ENCODE peak calls at places on chromosome 12, in seven cellular contexts. One of them, this sample, is unnamed. For H4K20me1 and H3K4me1, the result is how much of the 10 kb centered on the place peaks cover.

GRCh38 chr12:65881348-65881961 is 57.2 kb downstream of the HMGA2 start:
- DNase-seq in fibroblast of lung: peak
- DNase-seq in K562: no peak
- DNase-seq in hepatocyte: peak
- DNase-seq in IMR-90: peak
- DNase-seq in PC-3: no peak
- DNase-seq in GM23338: peak
- DNase-seq in this sample: no peak

GRCh38 chr12:76422878-76423438 is 74.7 kb upstream of the BBS10 start:
- DNase-seq in fibroblast of lung: peak
- DNase-seq in K562: peak
- DNase-seq in hepatocyte: peak
- DNase-seq in IMR-90: peak
- DNase-seq in PC-3: peak
- DNase-seq in GM23338: no peak
- DNase-seq in this sample: no peak

GRCh38 chr12:94041833-94042232 is 106.5 kb upstream of the PLXNC1 start:
- DNase-seq in fibroblast of lung: no peak
- DNase-seq in K562: no peak
- DNase-seq in hepatocyte: no peak
- DNase-seq in IMR-90: no peak
- DNase-seq in PC-3: no peak
- DNase-seq in GM23338: no peak
- DNase-seq in this sample: no peak

GRCh38 chr12:104870797-104871196 is 87.3 kb downstream of the SLC41A2 start:
- DNase-seq in fibroblast of lung: no peak
- DNase-seq in K562: no peak
- DNase-seq in hepatocyte: no peak
- DNase-seq in IMR-90: no peak
- DNase-seq in PC-3: no peak
- DNase-seq in GM23338: peak
- DNase-seq in this sample: no peak

GRCh38 chr12:88723219-88723618 is 142.9 kb upstream of the KITLG start:
- DNase-seq in fibroblast of lung: peak
- DNase-seq in K562: no peak
- DNase-seq in hepatocyte: no peak
- DNase-seq in IMR-90: peak
- DNase-seq in PC-3: peak
- DNase-seq in GM23338: no peak
- DNase-seq in this sample: no peak

GRCh38 chr12:80509781-80510556 is 65.9 kb downstream of the PTPRQ start:
- DNase-seq in fibroblast of lung: peak
- DNase-seq in K562: no peak
- DNase-seq in hepatocyte: peak
- DNase-seq in IMR-90: peak
- DNase-seq in PC-3: peak
- DNase-seq in GM23338: no peak
- DNase-seq in this sample: no peak

GRCh38 chr12:51240971-51241370 is 2.3 kb downstream of the DAZAP2 start:
- DNase-seq in fibroblast of lung: peak
- DNase-seq in K562: no peak
- DNase-seq in hepatocyte: no peak
- DNase-seq in IMR-90: peak
- DNase-seq in PC-3: peak
- DNase-seq in GM23338: no peak
- DNase-seq in this sample: peak

GRCh38 chr12:6091786-6092566 is 32.5 kb downstream of the VWF start:
- DNase-seq in fibroblast of lung: no peak
- DNase-seq in K562: no peak
- DNase-seq in hepatocyte: no peak
- DNase-seq in IMR-90: no peak
- DNase-seq in PC-3: no peak
- DNase-seq in GM23338: no peak
- DNase-seq in this sample: no peak

GRCh38 chr12:68175566-68176033 is 16.1 kb upstream of the IFNG start:
- DNase-seq in fibroblast of lung: no peak
- DNase-seq in K562: no peak
- DNase-seq in hepatocyte: no peak
- DNase-seq in IMR-90: no peak
- DNase-seq in PC-3: no peak
- DNase-seq in GM23338: no peak
- DNase-seq in this sample: no peak

GRCh38 chr12:108568653-108569154 is 6.3 kb downstream of the ISCU start:
- DNase-seq in fibroblast of lung: no peak
- DNase-seq in K562: no peak
- DNase-seq in hepatocyte: no peak
- DNase-seq in IMR-90: no peak
- DNase-seq in PC-3: no peak
- DNase-seq in GM23338: no peak
- DNase-seq in this sample: no peak

GRCh38 chr12:124740691-124741137 is 123.0 kb downstream of the SCARB1 start:
- DNase-seq in fibroblast of lung: no peak
- DNase-seq in K562: peak
- DNase-seq in hepatocyte: peak
- DNase-seq in IMR-90: peak
- DNase-seq in PC-3: peak
- DNase-seq in GM23338: no peak
- DNase-seq in this sample: peak

GRCh38 chr12:123655420-123655819 is 15.5 kb upstream of the TCTN2 start:
- DNase-seq in fibroblast of lung: no peak
- DNase-seq in K562: no peak
- DNase-seq in hepatocyte: no peak
- DNase-seq in IMR-90: no peak
- DNase-seq in PC-3: no peak
- DNase-seq in GM23338: no peak
- DNase-seq in this sample: no peak

GRCh38 chr12:65362231-65362630 is 83.7 kb downstream of the MSRB3 start:
- DNase-seq in fibroblast of lung: no peak
- DNase-seq in K562: no peak
- DNase-seq in hepatocyte: no peak
- DNase-seq in IMR-90: peak
- DNase-seq in PC-3: no peak
- DNase-seq in GM23338: no peak
- DNase-seq in this sample: no peak

GRCh38 chr12:56165369-56165768 is 7.2 kb downstream of the MYL6 start:
- DNase-seq in fibroblast of lung: no peak
- DNase-seq in K562: no peak
- DNase-seq in hepatocyte: no peak
- DNase-seq in IMR-90: no peak
- DNase-seq in PC-3: no peak
- DNase-seq in GM23338: no peak
- DNase-seq in this sample: no peak

GRCh38 chr12:17076335-17076734 is 470.4 kb upstream of the LMO3 start:
- DNase-seq in fibroblast of lung: no peak
- DNase-seq in K562: no peak
- DNase-seq in hepatocyte: peak
- DNase-seq in IMR-90: no peak
- DNase-seq in PC-3: peak
- DNase-seq in GM23338: peak
- DNase-seq in this sample: peak

GRCh38 chr12:93060666-93061413 is 131.7 kb upstream of the EEA1 start:
- DNase-seq in fibroblast of lung: peak
- DNase-seq in K562: peak
- DNase-seq in hepatocyte: peak
- DNase-seq in IMR-90: peak
- DNase-seq in PC-3: no peak
- DNase-seq in GM23338: peak
- DNase-seq in this sample: no peak

GRCh38 chr12:28032811-28033537 is 60.4 kb upstream of the PTHLH start:
- DNase-seq in fibroblast of lung: no peak
- DNase-seq in K562: no peak
- DNase-seq in hepatocyte: no peak
- DNase-seq in IMR-90: peak
- DNase-seq in PC-3: peak
- DNase-seq in GM23338: no peak
- DNase-seq in this sample: no peak

GRCh38 chr12:54282949-54283593 is 2.5 kb downstream of the HNRNPA1 start:
- DNase-seq in fibroblast of lung: no peak
- DNase-seq in K562: no peak
- DNase-seq in hepatocyte: no peak
- DNase-seq in IMR-90: no peak
- DNase-seq in PC-3: no peak
- DNase-seq in GM23338: no peak
- DNase-seq in this sample: no peak

GRCh38 chr12:54286042-54286931 is 5.8 kb downstream of the HNRNPA1 start:
- DNase-seq in fibroblast of lung: no peak
- DNase-seq in K562: no peak
- DNase-seq in hepatocyte: peak
- DNase-seq in IMR-90: no peak
- DNase-seq in PC-3: no peak
- DNase-seq in GM23338: peak
- DNase-seq in this sample: no peak

GRCh38 chr12:54285150-54286041 is 4.9 kb downstream of the HNRNPA1 start:
- DNase-seq in fibroblast of lung: no peak
- DNase-seq in K562: no peak
- DNase-seq in hepatocyte: no peak
- DNase-seq in IMR-90: no peak
- DNase-seq in PC-3: no peak
- DNase-seq in GM23338: no peak
- DNase-seq in this sample: no peak

GRCh38 chr12:54292083-54292930 is 8.5 kb downstream of the NFE2 start:
- DNase-seq in fibroblast of lung: no peak
- DNase-seq in K562: no peak
- DNase-seq in hepatocyte: no peak
- DNase-seq in IMR-90: no peak
- DNase-seq in PC-3: no peak
- DNase-seq in GM23338: no peak
- DNase-seq in this sample: no peak

DNA sequence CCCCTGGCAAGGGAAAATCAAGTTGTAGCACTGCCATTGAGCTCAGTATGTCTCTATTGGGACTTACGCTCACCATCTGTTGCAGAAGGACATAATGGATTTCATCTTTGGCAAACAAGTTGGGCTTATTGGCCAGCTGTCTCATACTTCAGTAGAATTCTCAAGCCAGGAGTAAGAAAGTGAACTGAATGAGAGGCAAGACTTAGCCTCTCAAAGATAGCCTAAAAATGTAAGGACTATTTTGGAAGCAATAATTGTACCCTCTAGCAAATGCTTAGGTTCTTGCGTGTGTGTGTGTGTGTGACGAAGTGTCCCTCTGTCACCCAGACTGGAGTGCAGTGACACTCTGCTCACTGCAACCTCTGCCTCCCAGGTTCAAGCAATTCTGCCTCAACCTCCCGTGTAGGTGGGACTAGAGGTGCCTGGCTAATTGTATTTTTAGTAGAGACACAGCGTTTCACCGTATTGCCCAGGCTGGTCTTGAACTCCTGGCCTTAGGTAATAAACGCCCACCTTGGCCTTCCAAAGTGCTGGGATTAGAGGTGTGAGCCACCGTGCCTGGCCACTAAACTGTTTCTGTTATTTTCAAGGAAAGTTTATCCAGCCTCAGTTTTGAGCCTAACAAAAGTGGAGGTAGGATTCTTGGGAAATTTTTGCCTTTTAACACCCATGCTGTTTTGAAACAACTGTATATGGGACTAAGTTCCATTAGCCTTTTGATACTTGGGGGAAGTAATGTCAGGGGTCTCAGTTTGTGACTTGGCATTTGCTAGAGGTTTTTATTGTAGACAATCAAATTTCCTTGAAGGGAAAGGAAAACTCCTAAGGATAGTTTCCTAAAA is 7.0 kb downstream of the HNRNPA1 start:
- DNase-seq in fibroblast of lung: no peak
- DNase-seq in K562: no peak
- DNase-seq in hepatocyte: no peak
- DNase-seq in IMR-90: no peak
- DNase-seq in PC-3: no peak
- DNase-seq in GM23338: peak
- DNase-seq in this sample: no peak
- H4K20me1 ChIP-seq in fibroblast of lung: under half
- H4K20me1 ChIP-seq in K562: half or more
- H4K20me1 ChIP-seq in hepatocyte: under half
- H4K20me1 ChIP-seq in IMR-90: half or more
- H4K20me1 ChIP-seq in PC-3: half or more
- H4K20me1 ChIP-seq in GM23338: under half
- H4K20me1 ChIP-seq in this sample: half or more

DNA sequence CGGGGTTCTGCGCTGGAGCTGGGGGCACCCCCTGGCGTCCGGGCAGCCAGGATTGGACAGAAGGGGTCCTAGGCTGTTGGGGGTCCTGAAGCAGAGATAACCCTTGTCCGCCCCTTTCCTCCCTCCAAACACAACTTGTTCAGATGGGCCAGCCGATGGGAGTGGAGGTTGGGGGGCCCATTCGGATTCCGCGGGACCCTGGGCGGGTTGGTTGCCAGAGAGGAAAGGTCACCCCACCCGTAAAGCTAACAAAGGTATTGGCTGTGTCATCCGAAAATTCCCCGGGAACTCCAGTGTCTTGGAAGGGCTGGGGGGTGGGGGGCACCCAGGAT is 1.3 kb downstream of the FAM222A start:
- DNase-seq in fibroblast of lung: no peak
- DNase-seq in K562: no peak
- DNase-seq in hepatocyte: no peak
- DNase-seq in IMR-90: no peak
- DNase-seq in PC-3: no peak
- DNase-seq in GM23338: no peak
- DNase-seq in this sample: no peak
- H3K4me1 ChIP-seq in fibroblast of lung: under half
- H3K4me1 ChIP-seq in K562: under half
- H3K4me1 ChIP-seq in hepatocyte: under half
- H3K4me1 ChIP-seq in IMR-90: under half
- H3K4me1 ChIP-seq in PC-3: under half
- H3K4me1 ChIP-seq in GM23338: under half
- H3K4me1 ChIP-seq in this sample: under half

GRCh38 chr12:132570635-132571034 is 39.7 kb downstream of the LRCOL1 start:
- DNase-seq in fibroblast of lung: no peak
- DNase-seq in K562: no peak
- DNase-seq in hepatocyte: no peak
- DNase-seq in IMR-90: no peak
- DNase-seq in PC-3: no peak
- DNase-seq in GM23338: no peak
- DNase-seq in this sample: no peak

GRCh38 chr12:132569856-132570480 is 40.4 kb downstream of the LRCOL1 start:
- DNase-seq in fibroblast of lung: no peak
- DNase-seq in K562: no peak
- DNase-seq in hepatocyte: no peak
- DNase-seq in IMR-90: no peak
- DNase-seq in PC-3: no peak
- DNase-seq in GM23338: no peak
- DNase-seq in this sample: no peak

GRCh38 chr12:132566551-132567131 is 43.7 kb downstream of the LRCOL1 start:
- DNase-seq in fibroblast of lung: no peak
- DNase-seq in K562: no peak
- DNase-seq in hepatocyte: no peak
- DNase-seq in IMR-90: no peak
- DNase-seq in PC-3: no peak
- DNase-seq in GM23338: no peak
- DNase-seq in this sample: no peak

GRCh38 chr12:132568826-132569480 is 41.4 kb downstream of the LRCOL1 start:
- DNase-seq in fibroblast of lung: no peak
- DNase-seq in K562: no peak
- DNase-seq in hepatocyte: no peak
- DNase-seq in IMR-90: no peak
- DNase-seq in PC-3: no peak
- DNase-seq in GM23338: no peak
- DNase-seq in this sample: no peak

GRCh38 chr12:132568301-132568700 is 42.1 kb downstream of the LRCOL1 start:
- DNase-seq in fibroblast of lung: no peak
- DNase-seq in K562: no peak
- DNase-seq in hepatocyte: no peak
- DNase-seq in IMR-90: no peak
- DNase-seq in PC-3: no peak
- DNase-seq in GM23338: no peak
- DNase-seq in this sample: no peak
- H4K20me1 ChIP-seq in fibroblast of lung: under half
- H4K20me1 ChIP-seq in K562: under half
- H4K20me1 ChIP-seq in hepatocyte: under half
- H4K20me1 ChIP-seq in IMR-90: under half
- H4K20me1 ChIP-seq in PC-3: under half
- H4K20me1 ChIP-seq in GM23338: under half
- H4K20me1 ChIP-seq in this sample: under half

GRCh38 chr12:73308079-73308478 is 1035.9 kb downstream of the TRHDE start:
- DNase-seq in fibroblast of lung: no peak
- DNase-seq in K562: no peak
- DNase-seq in hepatocyte: no peak
- DNase-seq in IMR-90: no peak
- DNase-seq in PC-3: no peak
- DNase-seq in GM23338: no peak
- DNase-seq in this sample: no peak
- H3K4me1 ChIP-seq in fibroblast of lung: under half
- H3K4me1 ChIP-seq in K562: under half
- H3K4me1 ChIP-seq in hepatocyte: under half
- H3K4me1 ChIP-seq in IMR-90: under half
- H3K4me1 ChIP-seq in PC-3: under half
- H3K4me1 ChIP-seq in GM23338: under half
- H3K4me1 ChIP-seq in this sample: under half

This sample was measured in PC-9.